ENCODE peak calls at places on chromosomes 12 and 14, in eight cellular contexts. M is pancreas, N is adrenal gland, O is gastrocnemius medialis, E is GM23338, R is Caco-2, A is neural progenitor cell, K is IMR-90. H is an unnamed sample. For H3K36me3, the result is how much of the 10 kb centered on the place peaks cover.

GRCh38 chr12:111430418-111431353 is 25.0 kb downstream of the SH2B3 start:
- DNase-seq in M (no peak), N (no peak), O (no peak), E (no peak), R (no peak), A (no peak), K (no peak), H (no peak)

GRCh38 chr14:31219169-31219568 is 11.6 kb upstream of the HECTD1 start:
- DNase-seq in M (no peak), N (no peak), O (no peak), E (no peak), R (no peak), A (no peak), K (peak), H (no peak)

GRCh38 chr12:55829967-55830600 is 697 bp upstream of the DNAJC14 start:
- DNase-seq in M (peak), N (no peak), O (no peak), E (peak), R (peak), A (peak), K (no peak), H (no peak)

GRCh38 chr14:71049435-71050147 is 142.3 kb downstream of the PCNX1 start:
- DNase-seq in M (no peak), N (no peak), O (no peak), E (no peak), R (no peak), A (no peak), K (peak), H (peak)

GRCh38 chr12:104590002-104590401 is 133.3 kb downstream of the CHST11 start:
- DNase-seq in M (no peak), N (no peak), O (no peak), E (no peak), R (no peak), A (no peak), K (no peak), H (no peak)

GRCh38 chr12:18141583-18141982 is 51.6 kb upstream of the RERGL start:
- DNase-seq in M (no peak), N (no peak), O (no peak), E (no peak), R (no peak), A (no peak), K (no peak), H (peak)

GRCh38 chr12:30996752-30997151 is 70.2 kb downstream of the TSPAN11 start:
- DNase-seq in M (no peak), N (no peak), O (no peak), E (no peak), R (no peak), A (no peak), K (no peak), H (no peak)

GRCh38 chr14:69090187-69090789 is 62.6 kb downstream of the DCAF5 start:
- DNase-seq in M (no peak), N (peak), O (no peak), E (peak), R (peak), A (peak), K (peak), H (peak)

GRCh38 chr12:103647267-103647666 is 60.2 kb downstream of the STAB2 start:
- DNase-seq in M (no peak), N (no peak), O (no peak), E (no peak), R (no peak), A (no peak), K (peak), H (peak)

GRCh38 chr12:49369723-49370145 is 2.5 kb downstream of the SPATS2 start:
- DNase-seq in M (no peak), N (peak), O (peak), E (peak), R (no peak), A (peak), K (peak), H (peak)

GRCh38 chr12:124681779-124682391 is 114.5 kb upstream of the NCOR2 start:
- DNase-seq in M (no peak), N (peak), O (peak), E (no peak), R (peak), A (no peak), K (peak), H (peak)

GRCh38 chr12:105289114-105289904 is 41.2 kb upstream of the C12orf75 start:
- DNase-seq in M (no peak), N (no peak), O (no peak), E (no peak), R (no peak), A (no peak), K (peak), H (peak)

GRCh38 chr14:31208546-31209424 is 1.2 kb upstream of the HECTD1 start:
- DNase-seq in M (no peak), N (peak), O (no peak), E (no peak), R (no peak), A (no peak), K (no peak), H (no peak)

GRCh38 chr12:5204271-5204670 is 160.6 kb downstream of the KCNA5 start:
- DNase-seq in M (no peak), N (no peak), O (no peak), E (peak), R (no peak), A (peak), K (no peak), H (no peak)

GRCh38 chr12:10753066-10753465 is 29.9 kb upstream of the YBX3 start:
- DNase-seq in M (no peak), N (no peak), O (no peak), E (no peak), R (no peak), A (no peak), K (peak), H (peak)

GRCh38 chr12:50055831-50056628 is 1.4 kb upstream of the ASIC1 start:
- DNase-seq in M (no peak), N (peak), O (no peak), E (peak), R (peak), A (peak), K (peak), H (peak)

GRCh38 chr12:100862600-100863149 is 68.1 kb downstream of the ANO4 start:
- DNase-seq in M (no peak), N (no peak), O (no peak), E (no peak), R (no peak), A (no peak), K (peak), H (peak)

GRCh38 chr12:28378749-28379148 is 188.5 kb downstream of the CCDC91 start:
- DNase-seq in M (no peak), N (no peak), O (no peak), E (no peak), R (no peak), A (no peak), K (peak), H (no peak)

GRCh38 chr12:21305666-21306065 is 29.1 kb downstream of the SLCO1A2 start:
- DNase-seq in M (no peak), N (no peak), O (no peak), E (no peak), R (no peak), A (no peak), K (no peak), H (no peak)

GRCh38 chr14:81169711-81170103 is 51.1 kb downstream of the GTF2A1 start:
- DNase-seq in M (peak), N (peak), O (peak), E (peak), R (no peak), A (peak), K (peak), H (no peak)

GRCh38 chr12:91460457-91460856 is 277.8 kb upstream of the DCN start:
- DNase-seq in M (no peak), N (no peak), O (no peak), E (no peak), R (no peak), A (no peak), K (no peak), H (no peak)

GRCh38 chr12:65196762-65197567 is 27.6 kb downstream of the LEMD3 start:
- DNase-seq in M (no peak), N (no peak), O (no peak), E (no peak), R (no peak), A (no peak), K (no peak), H (no peak)

GRCh38 chr14:53955671-53956426 is 776 bp downstream of the BMP4 start:
- DNase-seq in M (peak), N (peak), O (peak), E (peak), R (no peak), A (peak), K (no peak), H (no peak)

GRCh38 chr14:85156319-85156718 is 373.6 kb upstream of the FLRT2 start:
- DNase-seq in M (no peak), N (no peak), O (no peak), E (no peak), R (no peak), A (no peak), K (no peak), H (no peak)

GRCh38 chr14:103641181-103641580 is 12.2 kb downstream of the KLC1 start:
- DNase-seq in M (no peak), N (peak), O (no peak), E (no peak), R (no peak), A (no peak), K (peak), H (peak)

GRCh38 chr14:70180718-70181117 is 8.0 kb downstream of the SLC8A3 start:
- DNase-seq in M (no peak), N (no peak), O (no peak), E (no peak), R (no peak), A (no peak), K (no peak), H (no peak)

GRCh38 chr14:93041002-93041401 is 74.7 kb downstream of the ITPK1 start:
- DNase-seq in M (no peak), N (no peak), O (no peak), E (peak), R (no peak), A (peak), K (no peak), H (no peak)

GRCh38 chr12:94805749-94806148 is 155.4 kb upstream of the TMCC3 start:
- DNase-seq in M (no peak), N (no peak), O (no peak), E (no peak), R (no peak), A (peak), K (peak), H (peak)

GRCh38 chr12:52566847-52567291 is 6.8 kb downstream of the KRT74 start:
- DNase-seq in M (no peak), N (peak), O (no peak), E (no peak), R (no peak), A (no peak), K (no peak), H (no peak)

GRCh38 chr12:41188058-41188840 is at the start of gene PDZRN4:
- DNase-seq in M (peak), N (no peak), O (peak), E (peak), R (no peak), A (peak), K (no peak), H (no peak)

GRCh38 chr14:99077844-99078236 is 194.2 kb downstream of the BCL11B start:
- DNase-seq in M (no peak), N (no peak), O (no peak), E (no peak), R (no peak), A (no peak), K (no peak), H (no peak)

GRCh38 chr14:56036353-56036752 is 81.9 kb upstream of the PELI2 start:
- DNase-seq in M (no peak), N (no peak), O (no peak), E (peak), R (no peak), A (peak), K (no peak), H (no peak)

GRCh38 chr12:51922762-51923505 is 15.6 kb downstream of the ACVRL1 start:
- DNase-seq in M (no peak), N (peak), O (peak), E (peak), R (no peak), A (no peak), K (peak), H (no peak)

GRCh38 chr12:51529586-51529985 is 61.4 kb upstream of the SCN8A start:
- DNase-seq in M (no peak), N (no peak), O (no peak), E (peak), R (peak), A (no peak), K (no peak), H (no peak)

DNA sequence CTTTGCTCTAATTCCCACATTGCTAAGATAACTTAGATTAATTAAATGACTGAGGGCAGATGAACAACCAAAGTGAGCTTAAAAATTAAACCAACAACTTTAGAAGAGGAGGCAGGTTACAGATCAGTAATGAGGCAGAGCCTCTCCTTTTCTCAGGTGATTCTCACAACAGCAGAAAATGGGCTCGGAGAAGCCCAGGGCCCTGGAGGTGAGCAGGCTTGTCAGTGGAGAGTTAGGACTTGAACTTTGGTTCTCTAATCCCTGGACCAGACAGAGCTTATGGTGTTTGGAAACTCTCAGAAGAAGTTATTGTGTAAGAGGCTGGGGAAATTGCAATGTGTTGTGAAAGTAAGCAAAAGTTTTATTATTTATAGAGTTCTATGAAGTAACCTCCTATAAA is 2.8 kb downstream of the TRHDE start:
- DNase-seq in M (no peak), N (no peak), O (no peak), E (no peak), R (no peak), A (no peak), K (peak), H (no peak)
- H3K4me3 ChIP-seq in M (peak), N (no peak), O (peak), E (peak), R (no peak), A (no peak), K (peak), H (no peak)

GRCh38 chr12:113222730-113223531 is 1.7 kb downstream of the TPCN1 start:
- DNase-seq in M (peak), N (peak), O (peak), E (peak), R (peak), A (no peak), K (peak), H (peak)
- TF ChIP-seq CTCF in M (no peak), N (peak), O (no peak), E (no peak), R (no peak), A (no peak), K (no peak), H (no peak)

GRCh38 chr12:19461986-19462385 is 22.7 kb downstream of the AEBP2 start:
- DNase-seq in M (no peak), N (no peak), O (no peak), E (no peak), R (no peak), A (no peak), K (no peak), H (no peak)
- H3K36me3 ChIP-seq in M (under half), N (under half), O (under half), E (under half), R (under half), A (under half), K (under half), H (under half)

GRCh38 chr12:109878749-109879148 is 1.6 kb downstream of the GLTP start:
- DNase-seq in M (no peak), N (no peak), O (no peak), E (no peak), R (no peak), A (no peak), K (no peak), H (peak)
- H3K4me3 ChIP-seq in M (no peak), N (no peak), O (no peak), E (peak), R (no peak), A (peak), K (peak), H (peak)

DNA sequence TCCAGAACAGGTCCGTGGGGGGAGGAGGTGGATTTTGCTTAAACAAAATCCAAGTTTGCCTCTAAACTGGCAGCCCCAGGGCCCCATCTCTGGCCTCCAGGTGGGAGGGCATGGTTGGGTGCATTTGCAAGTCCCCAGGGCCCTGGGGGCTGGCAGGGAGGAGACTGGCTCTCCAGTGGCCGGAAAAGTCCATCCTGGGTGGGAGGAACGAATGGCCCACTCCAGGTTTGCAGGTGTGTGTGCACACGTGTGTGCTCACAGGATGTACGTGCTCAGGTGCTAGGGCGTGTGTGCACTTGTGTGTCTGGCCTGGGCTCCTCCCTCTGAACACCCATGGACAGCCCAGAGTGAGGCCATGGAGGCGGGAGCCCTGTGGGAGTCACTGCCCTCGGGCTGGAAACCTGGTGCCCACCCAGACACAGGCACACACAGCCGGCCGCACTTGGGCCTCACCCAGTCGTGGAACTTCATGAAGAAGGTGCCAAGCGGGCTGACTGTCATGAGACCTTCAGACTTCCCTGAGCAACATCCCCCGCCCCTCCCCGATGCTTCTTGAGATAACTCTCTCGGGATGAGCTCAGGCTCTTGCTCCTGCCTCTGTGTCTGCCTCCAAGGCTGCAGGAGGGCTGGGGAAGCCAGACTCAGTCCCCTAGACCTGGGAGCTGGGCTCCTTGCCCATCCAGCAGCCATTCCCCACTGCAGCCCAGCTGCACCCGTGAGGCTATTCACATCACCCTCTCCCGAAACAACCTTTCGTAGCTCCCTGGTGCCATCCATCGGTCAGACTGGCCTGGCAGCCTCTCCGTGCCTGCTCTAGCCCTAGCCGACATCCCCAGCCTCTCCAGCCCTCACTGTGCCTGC is 9.4 kb downstream of the AHNAK2 start:
- DNase-seq in M (peak), N (peak), O (peak), E (no peak), R (no peak), A (peak), K (no peak), H (peak)
- TF ChIP-seq CTCF in M (no peak), N (peak), O (no peak), E (no peak), R (no peak), A (no peak), K (no peak), H (peak)

DNA sequence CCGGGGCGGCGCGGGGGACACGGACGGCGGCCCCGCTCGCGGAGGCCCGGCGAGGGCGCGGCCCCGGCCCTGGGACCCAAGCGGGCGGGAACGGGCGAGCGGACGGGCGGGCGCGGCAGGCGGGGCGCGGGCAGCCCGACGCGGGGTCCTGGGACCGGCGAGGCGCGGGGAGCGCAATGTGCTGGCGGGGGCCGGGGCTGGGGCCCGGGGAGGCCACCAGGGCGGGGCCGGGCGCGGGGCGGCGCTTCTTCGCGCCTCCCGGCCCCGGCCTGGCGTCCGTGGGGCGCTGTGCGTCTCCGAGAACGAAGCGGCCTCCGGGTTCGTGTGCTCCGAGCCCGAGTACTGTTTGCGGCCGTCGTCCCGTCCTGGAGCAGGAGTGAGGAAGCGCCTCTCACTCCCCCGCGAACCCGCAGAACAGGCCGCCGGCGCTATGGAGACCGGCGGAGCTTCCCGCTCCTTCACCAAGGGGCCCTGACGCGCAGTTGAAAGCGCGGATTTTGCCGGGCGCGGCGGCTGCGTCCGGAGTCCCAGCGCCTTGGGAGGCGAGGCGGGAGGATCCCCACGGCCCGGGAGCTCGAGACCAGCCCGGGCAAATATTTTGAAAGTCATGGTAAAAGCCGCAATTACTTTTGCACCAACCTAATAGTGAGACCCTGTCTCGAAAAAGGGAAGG is 415 bp upstream of the ANKLE2 start:
- DNase-seq in M (peak), N (peak), O (peak), E (peak), R (peak), A (peak), K (peak), H (peak)
- H3K36me3 ChIP-seq in M (under half), N (under half), O (under half), E (under half), R (under half), A (under half), K (under half), H (under half)

GRCh38 chr14:37598973-37599526 is 3.6 kb downstream of the TTC6 start:
- DNase-seq in M (no peak), N (no peak), O (no peak), E (no peak), R (no peak), A (peak), K (no peak), H (no peak)

GRCh38 chr14:37597538-37598084 is 2.2 kb downstream of the TTC6 start:
- DNase-seq in M (peak), N (no peak), O (no peak), E (peak), R (no peak), A (peak), K (no peak), H (peak)

GRCh38 chr14:37596790-37597189 is 1.4 kb downstream of the TTC6 start:
- DNase-seq in M (no peak), N (no peak), O (no peak), E (no peak), R (no peak), A (peak), K (no peak), H (peak)

GRCh38 chr14:37599527-37600368 is 4.3 kb downstream of the TTC6 start:
- DNase-seq in M (peak), N (no peak), O (no peak), E (peak), R (no peak), A (peak), K (no peak), H (peak)

DNA sequence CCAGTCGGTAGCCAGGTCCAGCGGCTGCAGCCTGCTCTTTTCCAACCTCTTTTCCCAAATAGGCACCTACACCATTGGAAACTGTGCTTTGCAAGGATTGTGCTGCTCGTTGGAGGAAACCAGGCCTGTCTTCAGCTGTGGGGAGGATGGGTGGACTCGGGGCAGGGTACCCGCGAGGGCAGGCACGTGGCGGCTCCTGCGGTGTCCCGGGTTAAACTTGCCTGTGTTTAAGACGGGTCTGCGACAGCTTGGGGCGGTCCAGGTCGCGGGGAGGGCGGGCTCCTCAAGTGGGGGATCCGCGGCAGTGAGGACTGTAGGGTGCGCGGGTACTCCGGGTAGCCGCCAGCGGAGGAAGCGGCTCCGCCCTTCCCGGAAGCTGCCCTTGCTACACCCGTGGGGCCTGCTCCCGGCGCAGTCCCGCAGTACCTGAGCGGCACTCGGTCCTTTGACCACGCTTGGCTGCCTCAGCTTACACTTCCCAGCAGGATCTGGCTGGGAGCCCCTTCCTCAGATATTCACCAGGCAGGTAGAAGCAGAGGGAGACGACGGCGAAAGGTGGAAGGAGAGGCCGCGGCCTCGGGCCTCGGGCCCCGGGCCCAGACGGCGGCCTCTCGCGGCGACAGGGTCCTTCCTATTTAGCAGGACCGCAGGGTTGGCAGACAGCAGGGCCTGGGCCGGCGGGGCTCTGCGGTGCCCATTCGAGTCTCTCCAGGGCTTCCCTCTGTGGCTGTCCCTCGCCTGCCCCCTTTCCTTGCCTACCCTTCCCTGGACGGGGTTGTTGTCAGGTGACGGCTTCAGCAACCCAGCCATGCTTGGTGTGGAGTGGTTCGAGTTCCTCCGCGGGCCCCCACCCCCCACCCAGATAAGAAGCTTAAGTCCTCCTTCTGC is 2.9 kb downstream of the TTC6 start:
- DNase-seq in M (peak), N (no peak), O (no peak), E (peak), R (no peak), A (peak), K (no peak), H (peak)
- H3K4me3 ChIP-seq in M (no peak), N (no peak), O (no peak), E (peak), R (no peak), A (peak), K (no peak), H (peak)

H was measured in bronchial epithelial cell.